ENCODE peak calls at places on chromosomes 6 and 20, in ten cellular contexts. One of them, this sample, is unnamed.

GRCh38 chr6:133966654-133967300 is 13.8 kb downstream of the TBPL1 start:
- DNase-seq in Panc1: no peak
- DNase-seq in brain microvascular endothelial cell: no peak
- DNase-seq in stomach: no peak
- DNase-seq in psoas muscle: no peak
- DNase-seq in IMR-90: no peak
- DNase-seq in tibial artery: no peak
- DNase-seq in CD4-positive, alpha-beta memory T cell: no peak
- DNase-seq in aorta: no peak
- DNase-seq in cardiac muscle cell: no peak
- DNase-seq in this sample: no peak

GRCh38 chr20:52572687-52573086 is 381.1 kb upstream of the ZFP64 start:
- DNase-seq in Panc1: no peak
- DNase-seq in brain microvascular endothelial cell: no peak
- DNase-seq in stomach: no peak
- DNase-seq in psoas muscle: no peak
- DNase-seq in IMR-90: peak
- DNase-seq in tibial artery: no peak
- DNase-seq in CD4-positive, alpha-beta memory T cell: no peak
- DNase-seq in aorta: no peak
- DNase-seq in cardiac muscle cell: no peak
- DNase-seq in this sample: no peak

GRCh38 chr6:133890941-133891813 is 2.3 kb downstream of the TCF21 start:
- DNase-seq in Panc1: no peak
- DNase-seq in brain microvascular endothelial cell: no peak
- DNase-seq in stomach: peak
- DNase-seq in psoas muscle: no peak
- DNase-seq in IMR-90: peak
- DNase-seq in tibial artery: no peak
- DNase-seq in CD4-positive, alpha-beta memory T cell: no peak
- DNase-seq in aorta: peak
- DNase-seq in cardiac muscle cell: peak
- DNase-seq in this sample: no peak

GRCh38 chr6:36241728-36242127 is 28.1 kb upstream of the PNPLA1 start:
- DNase-seq in Panc1: no peak
- DNase-seq in brain microvascular endothelial cell: no peak
- DNase-seq in stomach: no peak
- DNase-seq in psoas muscle: no peak
- DNase-seq in IMR-90: peak
- DNase-seq in tibial artery: no peak
- DNase-seq in CD4-positive, alpha-beta memory T cell: no peak
- DNase-seq in aorta: no peak
- DNase-seq in cardiac muscle cell: no peak
- DNase-seq in this sample: no peak

GRCh38 chr6:95576621-95577316 is 566 bp upstream of the MANEA start:
- DNase-seq in Panc1: no peak
- DNase-seq in brain microvascular endothelial cell: no peak
- DNase-seq in stomach: no peak
- DNase-seq in psoas muscle: no peak
- DNase-seq in IMR-90: peak
- DNase-seq in tibial artery: no peak
- DNase-seq in CD4-positive, alpha-beta memory T cell: peak
- DNase-seq in aorta: no peak
- DNase-seq in cardiac muscle cell: no peak
- DNase-seq in this sample: no peak

GRCh38 chr6:148954461-148954860 is 207.6 kb downstream of the UST start:
- DNase-seq in Panc1: no peak
- DNase-seq in brain microvascular endothelial cell: no peak
- DNase-seq in stomach: no peak
- DNase-seq in psoas muscle: no peak
- DNase-seq in IMR-90: no peak
- DNase-seq in tibial artery: no peak
- DNase-seq in CD4-positive, alpha-beta memory T cell: no peak
- DNase-seq in aorta: no peak
- DNase-seq in cardiac muscle cell: no peak
- DNase-seq in this sample: no peak

GRCh38 chr6:83511901-83512681 is at the start of gene PRSS35:
- DNase-seq in Panc1: no peak
- DNase-seq in brain microvascular endothelial cell: peak
- DNase-seq in stomach: peak
- DNase-seq in psoas muscle: peak
- DNase-seq in IMR-90: peak
- DNase-seq in tibial artery: peak
- DNase-seq in CD4-positive, alpha-beta memory T cell: no peak
- DNase-seq in aorta: peak
- DNase-seq in cardiac muscle cell: peak
- DNase-seq in this sample: no peak

GRCh38 chr20:24961384-24962181 is 12.5 kb downstream of the CST7 start:
- DNase-seq in Panc1: no peak
- DNase-seq in brain microvascular endothelial cell: no peak
- DNase-seq in stomach: no peak
- DNase-seq in psoas muscle: no peak
- DNase-seq in IMR-90: no peak
- DNase-seq in tibial artery: no peak
- DNase-seq in CD4-positive, alpha-beta memory T cell: no peak
- DNase-seq in aorta: no peak
- DNase-seq in cardiac muscle cell: no peak
- DNase-seq in this sample: no peak

GRCh38 chr20:47931002-47931401 is 145.7 kb upstream of the SULF2 start:
- DNase-seq in Panc1: no peak
- DNase-seq in brain microvascular endothelial cell: no peak
- DNase-seq in stomach: no peak
- DNase-seq in psoas muscle: no peak
- DNase-seq in IMR-90: no peak
- DNase-seq in tibial artery: no peak
- DNase-seq in CD4-positive, alpha-beta memory T cell: no peak
- DNase-seq in aorta: no peak
- DNase-seq in cardiac muscle cell: no peak
- DNase-seq in this sample: no peak

GRCh38 chr6:153031335-153031955 is 28.9 kb upstream of the MTRF1L start:
- DNase-seq in Panc1: no peak
- DNase-seq in brain microvascular endothelial cell: no peak
- DNase-seq in stomach: no peak
- DNase-seq in psoas muscle: no peak
- DNase-seq in IMR-90: peak
- DNase-seq in tibial artery: no peak
- DNase-seq in CD4-positive, alpha-beta memory T cell: no peak
- DNase-seq in aorta: no peak
- DNase-seq in cardiac muscle cell: no peak
- DNase-seq in this sample: no peak

GRCh38 chr6:39367661-39368060 is 45.2 kb upstream of the KCNK16 start:
- DNase-seq in Panc1: no peak
- DNase-seq in brain microvascular endothelial cell: no peak
- DNase-seq in stomach: no peak
- DNase-seq in psoas muscle: no peak
- DNase-seq in IMR-90: no peak
- DNase-seq in tibial artery: no peak
- DNase-seq in CD4-positive, alpha-beta memory T cell: no peak
- DNase-seq in aorta: no peak
- DNase-seq in cardiac muscle cell: no peak
- DNase-seq in this sample: no peak

DNA sequence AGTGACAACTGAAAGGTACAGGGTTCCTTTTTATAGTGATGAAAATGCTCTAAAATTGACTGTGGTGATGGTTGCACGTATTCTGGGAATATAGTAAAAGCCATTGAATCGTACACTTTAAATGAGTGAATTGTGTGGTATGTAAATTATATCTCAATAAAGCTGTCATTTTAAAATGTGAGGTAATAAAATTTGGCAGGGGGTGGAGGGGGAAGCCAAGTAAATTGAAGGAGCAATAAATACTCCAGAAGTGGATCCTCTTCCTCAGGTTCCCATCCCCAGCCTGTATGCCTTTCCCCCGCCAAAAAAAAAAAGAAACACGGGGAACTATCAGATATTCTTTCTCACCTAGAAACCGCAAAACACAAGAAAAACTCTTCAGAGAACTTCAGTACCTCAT is 161.4 kb downstream of the MTFR2 start:
- DNase-seq in Panc1: no peak
- DNase-seq in brain microvascular endothelial cell: no peak
- DNase-seq in stomach: no peak
- DNase-seq in psoas muscle: no peak
- DNase-seq in IMR-90: no peak
- DNase-seq in tibial artery: no peak
- DNase-seq in CD4-positive, alpha-beta memory T cell: no peak
- DNase-seq in aorta: no peak
- DNase-seq in cardiac muscle cell: no peak
- DNase-seq in this sample: no peak
- H3K4me3 ChIP-seq in Panc1: no peak
- H3K4me3 ChIP-seq in brain microvascular endothelial cell: no peak
- H3K4me3 ChIP-seq in stomach: no peak
- H3K4me3 ChIP-seq in psoas muscle: no peak
- H3K4me3 ChIP-seq in IMR-90: no peak
- H3K4me3 ChIP-seq in tibial artery: no peak
- H3K4me3 ChIP-seq in CD4-positive, alpha-beta memory T cell: no peak
- H3K4me3 ChIP-seq in aorta: no peak
- H3K4me3 ChIP-seq in cardiac muscle cell: no peak
- H3K4me3 ChIP-seq in this sample: no peak

GRCh38 chr20:62831361-62831788 is 14.5 kb downstream of the COL9A3 start:
- DNase-seq in Panc1: no peak
- DNase-seq in brain microvascular endothelial cell: no peak
- DNase-seq in stomach: peak
- DNase-seq in psoas muscle: peak
- DNase-seq in IMR-90: no peak
- DNase-seq in tibial artery: no peak
- DNase-seq in CD4-positive, alpha-beta memory T cell: no peak
- DNase-seq in aorta: no peak
- DNase-seq in cardiac muscle cell: no peak
- DNase-seq in this sample: no peak
- H3K4me3 ChIP-seq in Panc1: no peak
- H3K4me3 ChIP-seq in brain microvascular endothelial cell: no peak
- H3K4me3 ChIP-seq in stomach: no peak
- H3K4me3 ChIP-seq in psoas muscle: no peak
- H3K4me3 ChIP-seq in IMR-90: no peak
- H3K4me3 ChIP-seq in tibial artery: no peak
- H3K4me3 ChIP-seq in CD4-positive, alpha-beta memory T cell: no peak
- H3K4me3 ChIP-seq in aorta: no peak
- H3K4me3 ChIP-seq in cardiac muscle cell: no peak
- H3K4me3 ChIP-seq in this sample: no peak

DNA sequence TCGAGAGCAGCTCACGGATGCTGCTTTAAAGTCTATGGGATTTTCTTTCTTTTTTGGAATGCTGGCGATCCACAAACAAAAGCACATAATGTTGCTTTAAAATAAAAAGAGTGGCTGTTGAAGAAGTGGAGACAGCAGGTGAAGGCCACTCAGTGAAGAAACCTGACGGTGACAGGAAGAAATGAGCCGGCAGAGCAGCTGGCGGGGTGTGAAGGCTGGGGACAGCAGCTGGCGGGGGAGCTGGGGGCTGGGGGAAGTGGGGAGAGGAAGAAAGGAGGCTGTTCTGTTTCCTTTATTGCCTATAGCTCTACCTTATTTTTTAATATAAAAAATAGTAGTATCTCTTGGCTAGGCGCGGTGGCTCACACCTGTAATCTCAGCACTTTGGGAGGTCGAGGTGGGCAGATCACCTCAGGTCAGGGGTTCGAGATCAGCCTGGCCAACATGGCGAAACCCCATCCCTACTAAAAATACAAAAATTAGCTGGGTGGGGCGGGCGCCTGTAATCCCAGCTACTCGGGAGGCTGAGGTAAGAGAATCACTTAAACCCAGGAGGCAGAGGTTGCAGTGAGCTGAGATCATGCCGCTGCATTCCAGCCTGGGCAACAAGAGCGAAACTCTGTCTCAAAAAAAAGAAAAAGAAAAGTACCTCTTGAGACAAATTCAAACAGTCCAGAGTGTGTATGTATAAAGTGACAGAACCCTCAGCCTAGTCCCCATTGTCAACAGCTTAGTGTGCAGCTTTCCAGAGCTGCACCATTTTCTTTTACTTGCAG is 42.4 kb upstream of the TAF8 start:
- DNase-seq in Panc1: no peak
- DNase-seq in brain microvascular endothelial cell: no peak
- DNase-seq in stomach: no peak
- DNase-seq in psoas muscle: no peak
- DNase-seq in IMR-90: no peak
- DNase-seq in tibial artery: no peak
- DNase-seq in CD4-positive, alpha-beta memory T cell: peak
- DNase-seq in aorta: no peak
- DNase-seq in cardiac muscle cell: no peak
- DNase-seq in this sample: no peak
- H3K4me3 ChIP-seq in Panc1: no peak
- H3K4me3 ChIP-seq in brain microvascular endothelial cell: no peak
- H3K4me3 ChIP-seq in stomach: no peak
- H3K4me3 ChIP-seq in psoas muscle: no peak
- H3K4me3 ChIP-seq in IMR-90: no peak
- H3K4me3 ChIP-seq in tibial artery: no peak
- H3K4me3 ChIP-seq in CD4-positive, alpha-beta memory T cell: no peak
- H3K4me3 ChIP-seq in aorta: no peak
- H3K4me3 ChIP-seq in cardiac muscle cell: no peak
- H3K4me3 ChIP-seq in this sample: no peak

GRCh38 chr6:138441965-138442364 is 37.9 kb downstream of the HEBP2 start:
- DNase-seq in Panc1: no peak
- DNase-seq in brain microvascular endothelial cell: no peak
- DNase-seq in stomach: no peak
- DNase-seq in psoas muscle: no peak
- DNase-seq in IMR-90: no peak
- DNase-seq in tibial artery: no peak
- DNase-seq in CD4-positive, alpha-beta memory T cell: no peak
- DNase-seq in aorta: no peak
- DNase-seq in cardiac muscle cell: no peak
- DNase-seq in this sample: no peak
- H3K4me3 ChIP-seq in Panc1: no peak
- H3K4me3 ChIP-seq in brain microvascular endothelial cell: no peak
- H3K4me3 ChIP-seq in stomach: no peak
- H3K4me3 ChIP-seq in psoas muscle: no peak
- H3K4me3 ChIP-seq in IMR-90: no peak
- H3K4me3 ChIP-seq in tibial artery: no peak
- H3K4me3 ChIP-seq in CD4-positive, alpha-beta memory T cell: no peak
- H3K4me3 ChIP-seq in aorta: no peak
- H3K4me3 ChIP-seq in cardiac muscle cell: no peak
- H3K4me3 ChIP-seq in this sample: no peak

This sample was measured in effector memory CD4-positive, alpha-beta T cell.